ENCODE peak calls at places on chromosomes 5 and 9, in six cellular contexts. Q is ureter; U is type B pancreatic cell; F is stomach; P is stimulated activated CD4-positive, alpha-beta T cell treated with anti-CD3 and anti-CD28 coated beads, Interleukin-2, amount 100 ng/mL, for 24 hours; G is renal cortical epithelial cell. S is an unnamed sample.

GRCh38 chr9:109766351-109766750 is 13.6 kb upstream of the PALM2AKAP2 start:
- DNase-seq in P (no peak), Q (no peak), F (no peak), U (no peak), G (peak), S (no peak)

GRCh38 chr5:124438390-124439380 is 307.8 kb downstream of the ZNF608 start:
- DNase-seq in Q (no peak), U (no peak), G (no peak), P (no peak), F (no peak), S (no peak)

GRCh38 chr5:133934822-133935793 is 33.3 kb downstream of the C5orf15 start:
- DNase-seq in F (no peak), Q (no peak), P (no peak), G (no peak), U (no peak), S (no peak)

GRCh38 chr9:12923472-12924009 is 148.7 kb downstream of the LURAP1L start:
- DNase-seq in U (no peak), P (no peak), F (no peak), G (peak), Q (no peak), S (peak)

GRCh38 chr5:39283231-39283818 is 64.0 kb upstream of the FYB1 start:
- DNase-seq in G (peak), P (peak), F (no peak), Q (no peak), U (no peak), S (no peak)

GRCh38 chr9:4979224-4979623 is 5.8 kb upstream of the JAK2 start:
- DNase-seq in P (no peak), Q (no peak), F (no peak), U (no peak), G (no peak), S (no peak)

GRCh38 chr9:125633116-125633743 is 73.8 kb downstream of the MAPKAP1 start:
- DNase-seq in F (peak), G (peak), Q (no peak), U (no peak), P (no peak), S (no peak)

GRCh38 chr5:71455427-71456361 is at the start of gene BDP1:
- DNase-seq in P (peak), U (peak), Q (peak), G (peak), F (peak), S (peak)

GRCh38 chr5:73857446-73857845 is 231.4 kb downstream of the ARHGEF28 start:
- DNase-seq in F (no peak), P (no peak), Q (no peak), G (no peak), U (no peak), S (no peak)

GRCh38 chr9:90038778-90039177 is 434.0 kb downstream of the GADD45G start:
- DNase-seq in U (no peak), Q (no peak), G (no peak), P (no peak), F (no peak), S (no peak)

GRCh38 chr9:68536876-68537490 is 3.7 kb downstream of the TMEM252 start:
- DNase-seq in P (no peak), G (no peak), F (no peak), Q (no peak), U (no peak), S (no peak)

GRCh38 chr5:141958113-141958512 is at the start of gene PCDH12:
- DNase-seq in P (peak), U (no peak), G (no peak), F (no peak), Q (no peak), S (peak)

GRCh38 chr5:161660806-161661205 is 24.7 kb upstream of the GABRA6 start:
- DNase-seq in U (no peak), Q (no peak), F (no peak), G (no peak), P (no peak), S (no peak)

GRCh38 chr9:92146610-92147009 is 31.4 kb upstream of the SPTLC1 start:
- DNase-seq in U (no peak), P (no peak), G (peak), Q (no peak), F (no peak), S (no peak)

GRCh38 chr5:180377556-180378197 is 24.5 kb upstream of the GFPT2 start:
- DNase-seq in F (no peak), P (no peak), Q (no peak), U (no peak), G (no peak), S (no peak)

GRCh38 chr9:106106396-106106795 is 412.1 kb downstream of the TMEM38B start:
- DNase-seq in P (no peak), Q (no peak), G (no peak), U (no peak), F (no peak), S (no peak)

GRCh38 chr5:36264202-36264760 is 22.6 kb upstream of the NADK2 start:
- DNase-seq in G (no peak), P (no peak), F (no peak), U (no peak), Q (no peak), S (no peak)

GRCh38 chr9:21028476-21028875 is 3.0 kb downstream of the HACD4 start:
- DNase-seq in U (no peak), G (no peak), Q (no peak), F (no peak), P (no peak), S (no peak)

GRCh38 chr5:43304520-43304919 is 8.7 kb downstream of the HMGCS1 start:
- DNase-seq in Q (no peak), P (no peak), U (no peak), G (no peak), F (no peak), S (no peak)

GRCh38 chr9:108444400-108445358 is 411.1 kb downstream of the ACTL7B start:
- DNase-seq in G (peak), Q (peak), F (no peak), P (no peak), U (no peak), S (no peak)

GRCh38 chr5:132530946-132531345 is 12.4 kb downstream of the IL5 start:
- DNase-seq in P (no peak), F (no peak), G (no peak), U (no peak), Q (no peak), S (no peak)

GRCh38 chr5:5659066-5659465 is 236.6 kb downstream of the ICE1 start:
- DNase-seq in P (no peak), F (no peak), Q (no peak), U (no peak), G (no peak), S (no peak)

GRCh38 chr5:176677209-176677931 is 30.1 kb downstream of the TSPAN17 start:
- DNase-seq in G (no peak), U (no peak), F (no peak), P (no peak), Q (no peak), S (no peak)

GRCh38 chr5:31854625-31855526 is 215.9 kb downstream of the PDZD2 start:
- DNase-seq in G (peak), U (peak), F (peak), P (peak), Q (peak), S (peak)

GRCh38 chr5:54309751-54310432 is 481 bp downstream of the ARL15 start:
- DNase-seq in P (peak), F (peak), Q (no peak), G (no peak), U (peak), S (peak)

GRCh38 chr9:83966209-83966582 is 13.8 kb downstream of the HNRNPK start:
- DNase-seq in U (no peak), Q (no peak), F (no peak), P (no peak), G (no peak), S (no peak)

GRCh38 chr9:115104908-115105307 is 13.0 kb downstream of the TNC start:
- DNase-seq in P (no peak), Q (no peak), U (no peak), F (no peak), G (no peak), S (no peak)

GRCh38 chr9:14887149-14887548 is 23.1 kb downstream of the FREM1 start:
- DNase-seq in Q (no peak), F (no peak), U (no peak), G (no peak), P (no peak), S (no peak)

GRCh38 chr5:85656050-85656449 is 961.7 kb upstream of the COX7C start:
- DNase-seq in P (no peak), Q (no peak), F (no peak), G (no peak), U (no peak), S (no peak)

GRCh38 chr5:29001666-29002065 is 1963.3 kb upstream of the CDH9 start:
- DNase-seq in G (no peak), F (no peak), P (no peak), U (no peak), Q (no peak), S (no peak)

GRCh38 chr9:134047868-134048581 is 19.8 kb downstream of the BRD3 start:
- DNase-seq in U (no peak), F (no peak), P (no peak), Q (no peak), G (no peak), S (no peak)

GRCh38 chr9:127890053-127890452 is 9.3 kb downstream of the ST6GALNAC6 start:
- DNase-seq in U (no peak), G (no peak), Q (no peak), F (no peak), P (no peak), S (no peak)

GRCh38 chr5:476814-477175 is 33.8 kb downstream of the EXOC3 start:
- DNase-seq in U (no peak), Q (no peak), P (no peak), G (no peak), F (no peak), S (no peak)

S was measured in right atrium auricular region.